ENCODE peak calls at places on chromosomes 16 and 17, in seven cellular contexts. One of them, this sample, is unnamed.

GRCh38 chr16:86576591-86577313 is 1.6 kb upstream of the FOXL1 start:
- DNase-seq in GM12891: no peak
- DNase-seq in H1: peak; percentile 63
- DNase-seq in GM12878: no peak
- DNase-seq in SK-N-SH: no peak
- DNase-seq in HepG2: no peak
- DNase-seq in K562: peak; percentile 27
- DNase-seq in this sample: no peak

GRCh38 chr16:68972720-68973119 is 129.4 kb downstream of the TANGO6 start:
- DNase-seq in HepG2: no peak
- DNase-seq in GM12891: no peak
- DNase-seq in H1: peak; percentile 63
- DNase-seq in K562: no peak
- DNase-seq in GM12878: no peak
- DNase-seq in SK-N-SH: peak; percentile 27
- DNase-seq in this sample: no peak

GRCh38 chr16:87851601-87852000 is 17.7 kb downstream of the SLC7A5 start:
- DNase-seq in K562: no peak
- DNase-seq in H1: peak; percentile 55
- DNase-seq in GM12891: no peak
- DNase-seq in GM12878: no peak
- DNase-seq in SK-N-SH: no peak
- DNase-seq in HepG2: no peak
- DNase-seq in this sample: no peak

GRCh38 chr17:74521701-74522201 is 9.5 kb downstream of the CD300LB start:
- DNase-seq in K562: no peak
- DNase-seq in H1: no peak
- DNase-seq in HepG2: no peak
- DNase-seq in SK-N-SH: no peak
- DNase-seq in GM12878: no peak
- DNase-seq in GM12891: no peak
- DNase-seq in this sample: no peak

GRCh38 chr16:11085025-11085485 is 140.7 kb downstream of the CLEC16A start:
- DNase-seq in GM12878: no peak
- DNase-seq in HepG2: no peak
- DNase-seq in H1: no peak
- DNase-seq in SK-N-SH: peak; percentile 67
- DNase-seq in GM12891: no peak
- DNase-seq in K562: no peak
- DNase-seq in this sample: no peak

GRCh38 chr16:72785886-72786285 is 262.0 kb downstream of the ZFHX3 start:
- DNase-seq in GM12878: no peak
- DNase-seq in SK-N-SH: no peak
- DNase-seq in H1: no peak
- DNase-seq in HepG2: no peak
- DNase-seq in GM12891: no peak
- DNase-seq in K562: no peak
- DNase-seq in this sample: no peak

GRCh38 chr17:28446716-28447395 is 26.6 kb upstream of the SLC13A2 start:
- DNase-seq in K562: no peak
- DNase-seq in HepG2: no peak
- DNase-seq in H1: no peak
- DNase-seq in GM12878: no peak
- DNase-seq in GM12891: no peak
- DNase-seq in SK-N-SH: no peak
- DNase-seq in this sample: no peak

GRCh38 chr17:34675143-34675542 is 95.8 kb downstream of the TMEM132E start:
- DNase-seq in HepG2: no peak
- DNase-seq in GM12878: no peak
- DNase-seq in K562: no peak
- DNase-seq in GM12891: no peak
- DNase-seq in SK-N-SH: no peak
- DNase-seq in H1: peak; percentile 7
- DNase-seq in this sample: no peak

GRCh38 chr16:27366687-27367462 is 35.1 kb upstream of the IL21R start:
- DNase-seq in GM12878: no peak
- DNase-seq in GM12891: no peak
- DNase-seq in H1: no peak
- DNase-seq in HepG2: no peak
- DNase-seq in SK-N-SH: peak; percentile 21
- DNase-seq in K562: peak; percentile 26
- DNase-seq in this sample: no peak

GRCh38 chr17:34308376-34308775 is 10.9 kb upstream of the CCL8 start:
- DNase-seq in H1: no peak
- DNase-seq in HepG2: no peak
- DNase-seq in K562: no peak
- DNase-seq in SK-N-SH: no peak
- DNase-seq in GM12878: no peak
- DNase-seq in GM12891: no peak
- DNase-seq in this sample: no peak

GRCh38 chr17:50183439-50184001 is 17.7 kb downstream of the SGCA start:
- DNase-seq in K562: no peak
- DNase-seq in GM12891: no peak
- DNase-seq in SK-N-SH: no peak
- DNase-seq in GM12878: no peak
- DNase-seq in H1: no peak
- DNase-seq in HepG2: no peak
- DNase-seq in this sample: no peak

GRCh38 chr16:56617212-56618085 is 8.1 kb upstream of the MT1E start:
- DNase-seq in H1: peak; percentile 70
- DNase-seq in HepG2: no peak
- DNase-seq in SK-N-SH: no peak
- DNase-seq in K562: no peak
- DNase-seq in GM12878: no peak
- DNase-seq in GM12891: no peak
- DNase-seq in this sample: no peak

GRCh38 chr16:74064120-74064735 is 232.4 kb upstream of the PSMD7 start:
- DNase-seq in K562: no peak
- DNase-seq in GM12891: no peak
- DNase-seq in HepG2: no peak
- DNase-seq in SK-N-SH: peak; percentile 55
- DNase-seq in H1: no peak
- DNase-seq in GM12878: no peak
- DNase-seq in this sample: no peak

GRCh38 chr16:46908540-46909372 is 24.6 kb downstream of the GPT2 start:
- DNase-seq in SK-N-SH: peak; percentile 84
- DNase-seq in K562: peak; percentile 69
- DNase-seq in GM12891: no peak
- DNase-seq in HepG2: peak; percentile 71
- DNase-seq in GM12878: no peak
- DNase-seq in H1: peak; percentile 81
- DNase-seq in this sample: no peak

GRCh38 chr17:50257574-50258224 is 16.6 kb upstream of the TMEM92 start:
- DNase-seq in HepG2: no peak
- DNase-seq in GM12878: no peak
- DNase-seq in H1: no peak
- DNase-seq in GM12891: no peak
- DNase-seq in K562: no peak
- DNase-seq in SK-N-SH: peak; percentile 41
- DNase-seq in this sample: peak; percentile 20

GRCh38 chr16:84663433-84664101 is 15.3 kb downstream of the KLHL36 start:
- DNase-seq in GM12878: peak; percentile 76
- DNase-seq in GM12891: no peak
- DNase-seq in HepG2: no peak
- DNase-seq in K562: no peak
- DNase-seq in SK-N-SH: no peak
- DNase-seq in H1: no peak
- DNase-seq in this sample: no peak

GRCh38 chr16:28012031-28012445 is 51.5 kb downstream of the GSG1L start:
- DNase-seq in HepG2: no peak
- DNase-seq in GM12878: no peak
- DNase-seq in GM12891: no peak
- DNase-seq in H1: no peak
- DNase-seq in SK-N-SH: no peak
- DNase-seq in K562: peak; percentile 21
- DNase-seq in this sample: no peak

GRCh38 chr16:11190585-11191565 is 65.1 kb downstream of the SOCS1 start:
- DNase-seq in HepG2: no peak
- DNase-seq in GM12878: no peak
- DNase-seq in GM12891: no peak
- DNase-seq in K562: no peak
- DNase-seq in H1: no peak
- DNase-seq in SK-N-SH: no peak
- DNase-seq in this sample: no peak

GRCh38 chr17:67262420-67262819 is 17.4 kb upstream of the HELZ start:
- DNase-seq in K562: no peak
- DNase-seq in H1: no peak
- DNase-seq in GM12891: no peak
- DNase-seq in GM12878: no peak
- DNase-seq in SK-N-SH: no peak
- DNase-seq in HepG2: no peak
- DNase-seq in this sample: no peak

GRCh38 chr17:47650525-47651522 is 1.1 kb downstream of the KPNB1 start:
- DNase-seq in H1: peak; percentile 92
- DNase-seq in GM12878: peak; percentile 78
- DNase-seq in K562: peak; percentile 90
- DNase-seq in SK-N-SH: peak; percentile 98
- DNase-seq in GM12891: peak; percentile 77
- DNase-seq in HepG2: peak; percentile 96
- DNase-seq in this sample: peak; percentile 85

GRCh38 chr16:12728471-12728870 is 75.2 kb downstream of the CPPED1 start:
- DNase-seq in GM12878: no peak
- DNase-seq in SK-N-SH: no peak
- DNase-seq in GM12891: no peak
- DNase-seq in HepG2: no peak
- DNase-seq in K562: no peak
- DNase-seq in H1: no peak
- DNase-seq in this sample: no peak

GRCh38 chr16:55035037-55035436 is 104.4 kb downstream of the IRX5 start:
- DNase-seq in GM12891: no peak
- DNase-seq in K562: peak; percentile 64
- DNase-seq in H1: peak; percentile 92
- DNase-seq in HepG2: peak; percentile 29
- DNase-seq in GM12878: no peak
- DNase-seq in SK-N-SH: peak; percentile 73
- DNase-seq in this sample: no peak

GRCh38 chr17:63928966-63929695 is 3.0 kb downstream of the CD79B start:
- DNase-seq in HepG2: no peak
- DNase-seq in H1: no peak
- DNase-seq in K562: no peak
- DNase-seq in GM12878: no peak
- DNase-seq in GM12891: no peak
- DNase-seq in SK-N-SH: peak; percentile 21
- DNase-seq in this sample: no peak
- TF ChIP-seq TAF1 in HepG2: no peak
- TF ChIP-seq TAF1 in H1: no peak
- TF ChIP-seq TAF1 in K562: no peak
- TF ChIP-seq TAF1 in GM12878: no peak
- TF ChIP-seq TAF1 in GM12891: no peak
- TF ChIP-seq TAF1 in SK-N-SH: no peak
- TF ChIP-seq TAF1 in this sample: no peak

GRCh38 chr16:75080205-75081029 is 36.2 kb downstream of the LDHD start:
- DNase-seq in SK-N-SH: no peak
- DNase-seq in HepG2: no peak
- DNase-seq in K562: no peak
- DNase-seq in GM12891: no peak
- DNase-seq in H1: no peak
- DNase-seq in GM12878: no peak
- DNase-seq in this sample: no peak
- TF ChIP-seq TAF1 in SK-N-SH: no peak
- TF ChIP-seq TAF1 in HepG2: no peak
- TF ChIP-seq TAF1 in K562: no peak
- TF ChIP-seq TAF1 in GM12891: no peak
- TF ChIP-seq TAF1 in H1: no peak
- TF ChIP-seq TAF1 in GM12878: no peak
- TF ChIP-seq TAF1 in this sample: no peak

GRCh38 chr16:81369888-81370504 is 55.2 kb downstream of the GAN start:
- DNase-seq in GM12891: no peak
- DNase-seq in H1: no peak
- DNase-seq in K562: no peak
- DNase-seq in HepG2: no peak
- DNase-seq in SK-N-SH: no peak
- DNase-seq in GM12878: peak; percentile 24
- DNase-seq in this sample: no peak

GRCh38 chr16:81366316-81366932 is 51.7 kb downstream of the GAN start:
- DNase-seq in H1: no peak
- DNase-seq in SK-N-SH: peak; percentile 63
- DNase-seq in K562: peak; percentile 58
- DNase-seq in GM12891: peak; percentile 14
- DNase-seq in HepG2: peak; percentile 38
- DNase-seq in GM12878: peak; percentile 23
- DNase-seq in this sample: no peak

GRCh38 chr16:81374514-81374913 is 59.8 kb downstream of the GAN start:
- DNase-seq in K562: no peak
- DNase-seq in HepG2: no peak
- DNase-seq in GM12891: no peak
- DNase-seq in SK-N-SH: no peak
- DNase-seq in H1: no peak
- DNase-seq in GM12878: no peak
- DNase-seq in this sample: no peak

GRCh38 chr16:81367821-81368220 is 53.1 kb downstream of the GAN start:
- DNase-seq in K562: no peak
- DNase-seq in SK-N-SH: no peak
- DNase-seq in GM12891: no peak
- DNase-seq in GM12878: no peak
- DNase-seq in HepG2: no peak
- DNase-seq in H1: no peak
- DNase-seq in this sample: no peak

GRCh38 chr16:81371106-81371505 is 56.3 kb downstream of the GAN start:
- DNase-seq in GM12891: no peak
- DNase-seq in SK-N-SH: no peak
- DNase-seq in H1: no peak
- DNase-seq in GM12878: no peak
- DNase-seq in HepG2: no peak
- DNase-seq in K562: no peak
- DNase-seq in this sample: no peak
- TF ChIP-seq TAF1 in GM12891: no peak
- TF ChIP-seq TAF1 in SK-N-SH: no peak
- TF ChIP-seq TAF1 in H1: no peak
- TF ChIP-seq TAF1 in GM12878: no peak
- TF ChIP-seq TAF1 in HepG2: no peak
- TF ChIP-seq TAF1 in K562: no peak
- TF ChIP-seq TAF1 in this sample: no peak

GRCh38 chr16:89369266-89369895 is 121.0 kb downstream of the ANKRD11 start:
- DNase-seq in HepG2: no peak
- DNase-seq in K562: no peak
- DNase-seq in GM12878: no peak
- DNase-seq in H1: no peak
- DNase-seq in GM12891: no peak
- DNase-seq in SK-N-SH: no peak
- DNase-seq in this sample: no peak

GRCh38 chr16:89370601-89371000 is 119.8 kb downstream of the ANKRD11 start:
- DNase-seq in GM12891: no peak
- DNase-seq in H1: no peak
- DNase-seq in SK-N-SH: no peak
- DNase-seq in GM12878: no peak
- DNase-seq in HepG2: no peak
- DNase-seq in K562: no peak
- DNase-seq in this sample: no peak

GRCh38 chr16:89371386-89371785 is 119.0 kb downstream of the ANKRD11 start:
- DNase-seq in H1: no peak
- DNase-seq in GM12878: no peak
- DNase-seq in HepG2: no peak
- DNase-seq in SK-N-SH: no peak
- DNase-seq in K562: no peak
- DNase-seq in GM12891: no peak
- DNase-seq in this sample: no peak

GRCh38 chr16:89368604-89369249 is 121.6 kb downstream of the ANKRD11 start:
- DNase-seq in SK-N-SH: no peak
- DNase-seq in K562: no peak
- DNase-seq in GM12891: no peak
- DNase-seq in HepG2: no peak
- DNase-seq in GM12878: no peak
- DNase-seq in H1: no peak
- DNase-seq in this sample: no peak

GRCh38 chr16:89370081-89370511 is 120.3 kb downstream of the ANKRD11 start:
- DNase-seq in GM12878: no peak
- DNase-seq in K562: no peak
- DNase-seq in HepG2: no peak
- DNase-seq in H1: no peak
- DNase-seq in GM12891: no peak
- DNase-seq in SK-N-SH: no peak
- DNase-seq in this sample: no peak
- TF ChIP-seq TAF1 in GM12878: no peak
- TF ChIP-seq TAF1 in K562: no peak
- TF ChIP-seq TAF1 in HepG2: no peak
- TF ChIP-seq TAF1 in H1: no peak
- TF ChIP-seq TAF1 in GM12891: no peak
- TF ChIP-seq TAF1 in SK-N-SH: no peak
- TF ChIP-seq TAF1 in this sample: no peak

This sample was measured in GM12892.